ENCODE peak calls at places on chromosomes 12 and 14, in seven cellular contexts. V is uterus, I is kidney epithelial cell, R is esophagus squamous epithelium, Q is cardiac muscle cell, S is right atrium auricular region, T is mucosa of descending colon. P is an unnamed sample. For H3K36me3, the result is how much of the 10 kb centered on the place peaks cover.

GRCh38 chr12:121467638-121468403 is 67.9 kb downstream of the RNF34 start:
- DNase-seq in V (peak), I (no peak), R (peak), Q (peak), S (peak), T (no peak), P (no peak)

GRCh38 chr12:111607239-111607638 is 8.1 kb upstream of the ATXN2 start:
- DNase-seq in V (no peak), I (no peak), R (no peak), Q (no peak), S (no peak), T (no peak), P (no peak)

GRCh38 chr12:3313655-3314305 is 177.2 kb upstream of the PRMT8 start:
- DNase-seq in V (peak), I (no peak), R (no peak), Q (peak), S (no peak), T (no peak), P (peak)

GRCh38 chr14:93880025-93880820 is 46.9 kb upstream of the FAM181A start:
- DNase-seq in V (peak), I (no peak), R (no peak), Q (peak), S (no peak), T (no peak), P (no peak)

GRCh38 chr14:92577321-92577742 is 63.8 kb downstream of the RIN3 start:
- DNase-seq in V (no peak), I (no peak), R (no peak), Q (no peak), S (no peak), T (no peak), P (no peak)

GRCh38 chr14:101962503-101962874 is 1.9 kb upstream of the DYNC1H1 start:
- DNase-seq in V (peak), I (peak), R (no peak), Q (peak), S (no peak), T (no peak), P (peak)

GRCh38 chr14:96519970-96520369 is 17.8 kb downstream of the PAPOLA start:
- DNase-seq in V (no peak), I (no peak), R (no peak), Q (no peak), S (no peak), T (no peak), P (no peak)

GRCh38 chr12:6914246-6914947 is at the start of gene ENO2:
- DNase-seq in V (peak), I (no peak), R (no peak), Q (peak), S (peak), T (peak), P (peak)

GRCh38 chr12:104670439-104671406 is 214.0 kb downstream of the CHST11 start:
- DNase-seq in V (no peak), I (no peak), R (no peak), Q (no peak), S (no peak), T (no peak), P (no peak)

GRCh38 chr12:106584104-106585064 is 1.6 kb downstream of the RFX4 start:
- DNase-seq in V (no peak), I (no peak), R (no peak), Q (no peak), S (no peak), T (no peak), P (no peak)

GRCh38 chr12:130083002-130083401 is 79.3 kb upstream of the FZD10 start:
- DNase-seq in V (no peak), I (no peak), R (no peak), Q (no peak), S (no peak), T (no peak), P (no peak)

GRCh38 chr12:57626111-57626928 is 6.7 kb downstream of the B4GALNT1 start:
- DNase-seq in V (no peak), I (no peak), R (no peak), Q (no peak), S (no peak), T (no peak), P (no peak)

GRCh38 chr14:23321572-23322547 is 603 bp downstream of the PABPN1 start:
- DNase-seq in V (no peak), I (no peak), R (no peak), Q (peak), S (peak), T (peak), P (peak)

GRCh38 chr14:28652782-28653181 is 113.8 kb upstream of the FOXG1 start:
- DNase-seq in V (no peak), I (no peak), R (no peak), Q (no peak), S (no peak), T (no peak), P (no peak)

GRCh38 chr14:52589646-52590045 is 37.0 kb downstream of the GPR137C start:
- DNase-seq in V (no peak), I (no peak), R (no peak), Q (no peak), S (no peak), T (no peak), P (no peak)

GRCh38 chr14:39731912-39732311 is 299.7 kb upstream of the FBXO33 start:
- DNase-seq in V (no peak), I (no peak), R (no peak), Q (no peak), S (no peak), T (no peak), P (peak)

GRCh38 chr12:70920251-70920851 is at the start of gene PTPRR:
- DNase-seq in V (no peak), I (no peak), R (no peak), Q (peak), S (no peak), T (no peak), P (peak)

GRCh38 chr12:90090929-90091651 is 382.5 kb upstream of the ATP2B1 start:
- DNase-seq in V (no peak), I (peak), R (no peak), Q (peak), S (peak), T (peak), P (no peak)

GRCh38 chr12:81502912-81503695 is 256.0 kb downstream of the PPFIA2 start:
- DNase-seq in V (no peak), I (peak), R (no peak), Q (peak), S (no peak), T (no peak), P (no peak)

GRCh38 chr14:59342516-59343484 is 122.4 kb downstream of the GPR135 start:
- DNase-seq in V (no peak), I (no peak), R (no peak), Q (peak), S (no peak), T (no peak), P (no peak)

GRCh38 chr14:91985008-91985407 is 37.5 kb upstream of the FBLN5 start:
- DNase-seq in V (no peak), I (peak), R (no peak), Q (peak), S (no peak), T (no peak), P (no peak)

GRCh38 chr12:113322353-113322752 is 12.6 kb downstream of the SLC8B1 start:
- DNase-seq in V (no peak), I (no peak), R (no peak), Q (peak), S (no peak), T (no peak), P (no peak)

GRCh38 chr14:69368381-69368780 is 29.7 kb downstream of the ERH start:
- DNase-seq in V (no peak), I (no peak), R (no peak), Q (no peak), S (no peak), T (no peak), P (no peak)
- TF ChIP-seq CTCF in V (no peak), I (no peak), R (no peak), Q (no peak), S (no peak), T (no peak), P (no peak)

DNA sequence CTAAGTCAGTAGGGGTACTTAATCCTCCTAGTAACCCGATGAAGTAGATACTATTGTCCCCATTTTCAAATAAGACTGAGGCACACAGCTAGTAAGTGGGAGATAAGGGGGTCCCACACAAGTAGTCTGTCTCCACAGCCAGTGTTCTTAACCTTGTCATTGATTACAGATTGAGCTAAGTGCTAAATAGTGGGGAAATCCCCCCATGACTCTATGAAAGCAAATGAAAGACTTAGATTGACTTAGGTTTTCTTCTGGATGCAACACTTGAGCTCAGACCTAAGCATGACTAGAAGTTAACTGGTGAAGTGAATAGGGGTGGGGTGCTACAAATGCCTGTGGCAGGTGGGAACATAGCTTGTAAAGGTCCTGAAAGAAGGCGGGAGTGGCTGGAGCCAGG is 73.8 kb downstream of the SYNE2 start:
- DNase-seq in V (no peak), I (no peak), R (no peak), Q (no peak), S (no peak), T (no peak), P (no peak)
- H3K36me3 ChIP-seq in V (under half), I (under half), R (under half), Q (under half), S (under half), T (under half), P (under half)

GRCh38 chr12:128316078-128316477 is 49.1 kb downstream of the TMEM132C start:
- DNase-seq in V (no peak), I (no peak), R (no peak), Q (no peak), S (no peak), T (no peak), P (no peak)
- H3K4me3 ChIP-seq in V (no peak), I (no peak), R (no peak), Q (no peak), S (no peak), T (no peak), P (no peak)

DNA sequence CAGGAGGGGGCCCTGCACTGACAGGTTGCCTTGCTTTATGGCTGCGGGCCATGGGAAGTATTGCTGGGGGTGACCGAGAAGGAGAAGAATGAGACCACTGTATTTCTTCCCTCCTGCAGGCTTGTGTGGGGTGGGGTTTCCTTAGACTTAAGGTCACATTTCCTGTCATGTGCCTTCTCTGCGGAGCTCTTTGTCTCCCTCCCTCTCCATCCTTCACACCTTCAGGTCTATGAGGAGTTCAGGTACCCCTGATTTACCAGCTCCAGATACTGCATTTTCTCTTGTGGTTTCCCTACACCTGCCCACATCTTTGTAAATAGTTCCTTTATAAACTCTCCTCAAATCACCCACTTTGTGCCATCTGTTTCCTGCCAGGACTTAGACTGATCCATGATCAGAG is 3.6 kb downstream of the FNTB start:
- DNase-seq in V (no peak), I (no peak), R (no peak), Q (no peak), S (no peak), T (no peak), P (no peak)
- TF ChIP-seq CTCF in V (no peak), I (no peak), R (no peak), Q (no peak), S (no peak), T (no peak), P (no peak)

GRCh38 chr14:54420478-54421116 is 20.6 kb downstream of the CNIH1 start:
- DNase-seq in V (no peak), I (no peak), R (no peak), Q (peak), S (no peak), T (no peak), P (peak)
- H3K36me3 ChIP-seq in V (under half), I (under half), R (under half), Q (under half), S (under half), T (under half), P (under half)

DNA sequence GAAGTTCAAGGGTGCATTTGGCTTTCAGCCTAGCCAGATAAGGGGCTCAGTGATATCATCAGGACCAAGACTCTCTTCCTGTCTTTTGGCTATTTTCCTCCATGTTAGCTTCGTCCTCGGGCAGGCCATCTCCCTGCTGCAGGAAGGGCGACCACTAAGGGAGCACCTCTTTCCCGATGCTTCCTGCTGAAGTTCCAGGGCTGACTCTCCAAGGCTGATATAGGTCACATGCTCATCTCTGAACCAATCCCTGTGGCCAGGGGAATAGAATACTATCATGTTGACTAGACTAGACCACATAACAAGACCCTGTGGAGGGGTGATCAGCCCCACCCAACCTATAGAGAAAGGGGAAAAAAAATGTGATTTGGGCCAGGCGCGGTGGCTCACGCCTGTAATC is 9.8 kb upstream of the KRT8 start:
- DNase-seq in V (no peak), I (no peak), R (no peak), Q (no peak), S (no peak), T (no peak), P (no peak)
- H3K4me3 ChIP-seq in V (no peak), I (no peak), R (no peak), Q (no peak), S (no peak), T (no peak), P (no peak)

GRCh38 chr12:126139355-126139754 is 1074.1 kb downstream of the AACS start:
- DNase-seq in V (no peak), I (no peak), R (no peak), Q (no peak), S (no peak), T (no peak), P (no peak)
- TF ChIP-seq CTCF in V (no peak), I (no peak), R (no peak), Q (no peak), S (no peak), T (no peak), P (peak)